ENCODE peak calls at places on chromosomes 1 and 21, in nine cellular contexts. F, E, Z, C, N, L, G, V and B are unnamed samples.

GRCh38 chr21:45078877-45079281 is 4.5 kb downstream of the ADARB1 start:
- DNase-seq in E (no peak), Z (peak; percentile 58), F (no peak), L (no peak), G (no peak), C (no peak), N (peak; percentile 85), V (peak; percentile 60), B (no peak)

GRCh38 chr1:34915521-34915920 is 13.9 kb downstream of the DLGAP3 start:
- DNase-seq in Z (no peak), E (no peak), G (no peak), C (no peak), N (no peak), F (no peak), V (no peak), L (no peak), B (no peak)

GRCh38 chr21:44711327-44712202 is at the start of gene TSPEAR:
- DNase-seq in G (peak; percentile 69), F (no peak), Z (no peak), N (no peak), E (no peak), V (peak; percentile 54), L (no peak), C (no peak), B (no peak)

GRCh38 chr1:88549536-88549935 is 134.5 kb upstream of the PKN2 start:
- DNase-seq in N (peak; percentile 3), G (no peak), Z (no peak), C (no peak), E (no peak), L (peak; percentile 7), F (no peak), V (no peak), B (no peak)

GRCh38 chr1:86866665-86867064 is 47.3 kb downstream of the SELENOF start:
- DNase-seq in L (no peak), V (no peak), C (no peak), G (no peak), N (peak; percentile 87), Z (no peak), F (no peak), E (no peak), B (no peak)

GRCh38 chr1:44361478-44361877 is 6.4 kb upstream of the ERI3 start:
- DNase-seq in V (no peak), Z (no peak), C (no peak), G (no peak), E (no peak), N (no peak), F (no peak), L (no peak), B (no peak)

GRCh38 chr21:32976791-32977190 is 48.9 kb upstream of the OLIG2 start:
- DNase-seq in N (no peak), F (no peak), L (no peak), E (no peak), Z (no peak), C (no peak), V (no peak), G (no peak), B (no peak)

GRCh38 chr1:155241069-155241679 is 14.1 kb downstream of the ENTREP3 start:
- DNase-seq in N (peak; percentile 83), V (peak; percentile 86), Z (peak; percentile 76), C (peak; percentile 70), E (no peak), G (peak; percentile 83), L (peak; percentile 67), F (peak; percentile 74), B (peak; percentile 46)

GRCh38 chr1:168465942-168466702 is 77.7 kb downstream of the XCL2 start:
- DNase-seq in V (peak; percentile 73), E (peak; percentile 88), C (peak; percentile 45), N (peak; percentile 46), G (no peak), L (no peak), F (no peak), Z (peak; percentile 47), B (no peak)

GRCh38 chr21:25501996-25502665 is 105.2 kb downstream of the MRPL39 start:
- DNase-seq in G (no peak), V (no peak), F (no peak), Z (no peak), E (peak; percentile 87), L (no peak), N (no peak), C (no peak), B (no peak)

GRCh38 chr1:203359010-203359571 is 8.2 kb upstream of the FMOD start:
- DNase-seq in G (no peak), L (no peak), N (peak; percentile 40), E (no peak), C (no peak), Z (no peak), F (peak; percentile 79), V (peak; percentile 85), B (peak; percentile 27)

GRCh38 chr1:38114231-38114630 is 67.6 kb upstream of the POU3F1 start:
- DNase-seq in N (no peak), G (no peak), F (peak; percentile 25), E (no peak), C (no peak), Z (no peak), L (no peak), V (no peak), B (no peak)

GRCh38 chr1:101136739-101137138 is 100.1 kb upstream of the S1PR1 start:
- DNase-seq in E (peak; percentile 68), F (no peak), Z (no peak), V (no peak), G (no peak), N (peak; percentile 19), C (no peak), L (no peak), B (no peak)

DNA sequence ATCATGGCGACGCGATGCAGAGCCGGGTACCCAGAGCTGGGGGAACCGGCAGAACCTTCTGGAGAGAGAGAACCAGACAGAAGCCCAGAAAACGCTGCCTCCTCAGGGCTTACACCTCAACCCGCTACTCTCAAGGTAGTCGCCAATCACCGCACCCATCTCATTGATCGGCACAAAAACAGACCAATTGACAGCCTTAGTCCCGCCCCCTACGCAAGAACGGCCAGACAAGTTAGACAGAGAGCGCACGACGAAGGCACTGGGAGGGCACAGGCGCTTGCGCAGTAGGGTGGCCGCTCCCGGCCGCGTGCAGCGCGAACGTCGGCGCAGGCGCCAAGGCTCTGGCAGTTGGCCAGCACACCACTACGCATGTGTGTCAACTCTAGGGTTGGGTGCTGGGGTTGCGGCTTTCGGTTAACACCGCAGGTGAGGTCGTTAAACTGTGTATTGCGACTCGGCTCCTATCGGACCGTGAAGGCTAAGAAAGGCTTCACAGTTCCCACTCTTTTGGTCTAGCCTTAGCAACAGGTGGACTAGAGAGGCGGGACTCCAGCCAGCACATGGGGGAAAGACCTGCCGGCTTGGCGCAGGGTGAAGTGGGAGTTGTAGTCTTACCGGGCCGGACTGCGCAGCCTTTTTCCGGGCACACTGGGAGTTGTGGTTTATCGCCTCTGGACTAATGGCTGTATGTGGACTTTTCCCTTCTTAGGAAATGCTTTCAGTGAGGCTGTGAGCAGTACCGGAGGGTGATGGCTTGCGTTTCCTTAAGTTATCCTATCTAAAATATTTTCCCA is at the start of the genes CCT3 and TSACC:
- DNase-seq in Z (peak; percentile 99), E (peak; percentile 100), F (peak; percentile 99), V (peak; percentile 99), L (peak; percentile 100), N (peak; percentile 100), G (peak; percentile 99), C (peak; percentile 99), B (peak; percentile 100)
- TF ChIP-seq POLR2A in Z (peak; percentile 77), E (peak; percentile 89), F (peak; percentile 35), V (peak; percentile 53), L (peak; percentile 93), N (peak; percentile 60), G (no peak), C (no peak), B (peak; percentile 72)

DNA sequence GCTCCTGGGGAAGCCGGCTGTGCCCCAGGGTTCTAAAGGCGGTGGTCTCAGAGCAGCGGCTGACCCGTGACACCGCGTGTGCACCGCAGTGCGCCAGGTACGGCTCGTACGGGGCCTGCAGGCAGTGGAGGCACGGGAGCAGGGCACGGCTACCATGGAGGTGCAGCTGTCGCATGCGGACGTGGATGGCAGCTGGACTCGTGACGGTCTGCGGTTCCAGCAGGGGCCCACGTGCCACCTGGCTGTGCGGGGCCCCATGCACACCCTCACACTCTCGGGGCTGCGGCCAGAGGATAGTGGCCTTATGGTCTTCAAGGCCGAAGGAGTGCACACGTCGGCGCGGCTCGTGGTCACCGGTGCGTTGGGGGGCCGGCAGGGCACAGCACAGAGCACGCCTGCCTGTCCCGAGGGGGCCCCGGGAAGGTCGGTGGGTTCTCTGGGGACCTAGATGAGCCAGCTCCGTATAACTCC is 68.6 kb downstream of the OBSCN start:
- DNase-seq in E (no peak), F (no peak), G (no peak), L (no peak), N (no peak), Z (no peak), V (peak; percentile 70), C (no peak), B (peak; percentile 68)
- H3K4me3 ChIP-seq in E (no peak overlapping the region), F (peak overlapping the region; percentile 62), G (peak overlapping the region; percentile 62), L (peak overlapping the region; percentile 72), N (peak overlapping the region; percentile 21), Z (peak overlapping the region; percentile 69), V (peak overlapping the region; percentile 63), C (peak overlapping the region; percentile 69), B (peak overlapping the region; percentile 50)

DNA sequence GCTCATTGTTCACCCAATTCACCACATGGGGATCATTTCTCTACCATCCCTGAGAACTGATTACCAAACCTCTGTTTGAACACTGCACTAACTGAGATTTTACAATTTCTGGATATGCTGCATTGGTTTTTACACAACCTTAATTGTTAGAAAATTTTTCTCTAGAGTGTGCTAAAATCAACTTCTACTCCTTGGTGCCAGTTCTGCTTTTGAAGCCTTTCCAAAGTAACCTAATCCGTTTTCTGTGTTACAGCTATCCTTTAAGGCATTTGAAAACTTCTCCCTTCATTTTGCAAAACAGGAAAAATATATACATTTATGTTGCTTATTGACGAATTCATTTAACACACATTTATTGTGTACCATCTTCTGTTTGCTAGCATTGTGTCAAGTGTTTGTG is 23.7 kb downstream of the SMAP2 start:
- DNase-seq in V (no peak), Z (no peak), C (no peak), L (no peak), E (no peak), F (no peak), G (no peak), N (no peak), B (no peak)
- TF ChIP-seq POLR2A in V (no peak), Z (no peak), C (no peak), L (no peak), E (no peak), F (no peak), G (no peak), N (no peak), B (no peak)

DNA sequence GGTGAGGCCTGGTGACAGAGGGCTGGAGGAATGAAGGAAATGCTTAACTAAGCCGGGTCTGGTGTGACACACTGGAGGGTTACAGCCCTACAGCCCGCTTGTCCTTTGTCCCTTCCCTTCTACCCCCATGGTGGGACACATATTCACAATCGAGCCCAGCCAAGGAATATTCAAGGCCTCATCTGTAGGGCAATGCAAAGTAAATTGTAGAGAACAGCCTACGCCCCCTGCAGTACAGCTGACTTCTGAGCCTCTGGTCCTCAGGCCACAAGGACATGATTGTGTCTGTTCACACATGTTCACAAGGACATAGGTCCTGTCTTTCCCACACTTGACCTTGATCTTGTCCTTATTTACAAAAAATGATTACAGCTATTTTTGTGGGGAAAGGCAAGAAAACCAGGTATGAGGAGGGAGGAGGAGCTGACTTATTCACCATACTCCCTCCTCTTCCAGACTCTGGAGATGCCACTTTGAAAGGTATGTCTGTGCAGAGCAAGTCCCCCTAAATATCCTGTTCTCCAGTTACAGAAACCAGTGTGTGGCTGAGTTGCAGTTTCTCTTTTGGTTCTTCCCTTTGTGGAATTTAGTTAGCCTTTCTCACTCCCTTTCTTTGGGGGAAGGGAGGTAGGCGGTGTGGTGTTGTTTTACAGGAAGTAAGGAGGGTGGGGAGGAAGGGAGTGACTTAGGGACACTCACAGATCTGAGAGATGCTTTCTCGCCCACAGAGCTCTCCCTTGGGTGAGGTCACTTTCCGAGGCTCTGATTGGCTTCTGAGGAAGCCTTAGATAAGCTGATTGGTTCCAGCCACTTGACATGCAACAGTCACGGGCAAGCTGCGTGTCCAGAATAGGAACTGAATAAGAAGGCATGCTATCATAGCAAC is 14.6 kb downstream of the POLR3GL start:
- DNase-seq in G (peak; percentile 92), Z (peak; percentile 96), C (peak; percentile 97), L (peak; percentile 96), E (peak; percentile 99), V (peak; percentile 98), N (peak; percentile 100), F (peak; percentile 98), B (peak; percentile 99)
- H3K4me3 ChIP-seq in G (peak overlapping the region; percentile 18), Z (peak overlapping the region; percentile 35), C (peak overlapping the region; percentile 38), L (peak overlapping the region; percentile 37), E (no peak overlapping the region), V (peak overlapping the region; percentile 35), N (peak overlapping the region; percentile 12), F (peak overlapping the region; percentile 14), B (peak overlapping the region; percentile 38)